ENCODE peak calls at places on chromosomes 6 and 20, in eight cellular contexts. B is prostate gland, M is testis, K is esophagus muscularis mucosa, O is heart left ventricle, X is breast epithelium, Y is GM12878, W is Peyer's patch. R is an unnamed sample.

GRCh38 chr6:47379328-47379727 is 69.6 kb upstream of the TNFRSF21 start:
- DNase-seq in Y (no peak), K (no peak), B (no peak), M (no peak), X (no peak), O (no peak), W (no peak), R (no peak)

GRCh38 chr20:46811328-46812084 is 83.1 kb upstream of the EYA2 start:
- DNase-seq in Y (no peak), O (no peak), B (no peak), W (no peak), X (no peak), M (no peak), K (no peak), R (no peak)

GRCh38 chr6:137709424-137710281 is 157.4 kb upstream of the TNFAIP3 start:
- DNase-seq in B (no peak), M (no peak), Y (no peak), X (no peak), W (no peak), K (no peak), O (no peak), R (no peak)

GRCh38 chr6:95614094-95614493 is 36.8 kb downstream of the MANEA start:
- DNase-seq in M (no peak), K (no peak), B (no peak), O (no peak), W (no peak), X (no peak), Y (no peak), R (no peak)

GRCh38 chr6:156269751-156270369 is 507.3 kb upstream of the ARID1B start:
- DNase-seq in B (no peak), W (no peak), M (no peak), X (no peak), K (no peak), Y (no peak), O (no peak), R (no peak)

GRCh38 chr20:35003211-35004031 is 47.8 kb downstream of the MYH7B start:
- DNase-seq in K (no peak), M (no peak), Y (no peak), W (no peak), B (no peak), O (peak; percentile 30), X (no peak), R (no peak)

GRCh38 chr6:80454197-80454596 is 347.7 kb downstream of the BCKDHB start:
- DNase-seq in O (no peak), Y (peak; percentile 27), X (no peak), K (no peak), M (no peak), B (no peak), W (no peak), R (no peak)

GRCh38 chr6:136784910-136785746 is 7.1 kb downstream of the MAP3K5 start:
- DNase-seq in O (peak; percentile 68), Y (no peak), W (peak; percentile 82), B (no peak), K (no peak), X (no peak), M (peak; percentile 58), R (peak; percentile 69)

GRCh38 chr20:17569616-17570346 is at the start of gene DSTN:
- DNase-seq in O (peak; percentile 96), W (peak; percentile 79), X (peak; percentile 94), K (peak; percentile 98), M (peak; percentile 94), Y (peak; percentile 38), B (peak; percentile 93), R (peak; percentile 94)

GRCh38 chr6:111367393-111368088 is 115.5 kb downstream of the REV3L start:
- DNase-seq in B (no peak), W (no peak), Y (peak; percentile 32), O (no peak), M (no peak), K (no peak), X (no peak), R (no peak)

GRCh38 chr20:64053841-64054661 is 4.6 kb upstream of the SOX18 start:
- DNase-seq in O (peak; percentile 82), B (no peak), M (no peak), K (no peak), W (no peak), X (no peak), Y (no peak), R (no peak)

GRCh38 chr6:127186889-127187288 is 68.4 kb downstream of the RSPO3 start:
- DNase-seq in W (peak; percentile 34), X (no peak), Y (no peak), O (peak; percentile 64), B (no peak), K (no peak), M (peak; percentile 71), R (peak; percentile 53)

GRCh38 chr6:225907-226306 is 66.4 kb upstream of the DUSP22 start:
- DNase-seq in W (no peak), O (no peak), B (no peak), X (peak; percentile 5), K (peak; percentile 74), M (no peak), Y (no peak), R (no peak)

DNA sequence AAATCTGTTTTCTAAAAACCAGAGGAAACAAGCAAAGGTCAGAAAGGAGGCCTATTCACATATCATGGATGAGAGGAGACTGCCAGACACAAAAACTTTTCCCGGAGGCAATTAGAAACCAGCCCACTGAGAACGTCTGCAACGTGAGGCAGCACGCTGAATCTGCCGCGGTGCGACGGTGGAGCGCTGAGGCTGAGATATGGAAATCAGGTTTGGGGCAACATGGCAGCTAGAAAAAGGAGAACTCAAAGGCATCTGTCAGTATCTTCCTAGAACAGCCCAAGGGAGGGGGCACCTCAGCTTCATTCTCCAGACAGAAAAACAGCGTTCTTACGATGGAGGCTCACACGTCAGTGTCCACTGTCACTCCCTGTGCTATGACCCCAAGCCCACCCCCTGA is 5.2 kb downstream of the PRELID3B start:
- DNase-seq in Y (no peak), M (no peak), K (peak; percentile 70), W (no peak), B (no peak), O (no peak), X (no peak), R (no peak)
- H3K36me3 ChIP-seq in Y (peaks cover 28% of the 10 kb centered on the region), M (no peaks in the 10 kb centered on the region), K (peaks cover 49% of the 10 kb centered on the region), W (no peaks in the 10 kb centered on the region), B (no peaks in the 10 kb centered on the region), O (peaks cover 47% of the 10 kb centered on the region), X (no peaks in the 10 kb centered on the region), R (no peaks in the 10 kb centered on the region)

GRCh38 chr20:57476073-57476526 is 48.8 kb downstream of the CTCFL start:
- DNase-seq in B (no peak), O (no peak), W (no peak), X (no peak), M (no peak), K (no peak), Y (peak; percentile 67), R (no peak)
- TF ChIP-seq POLR2A in B (no peak), O (no peak), W (no peak), X (no peak), M (no peak), K (no peak), Y (peak; percentile 37), R (no peak)

GRCh38 chr6:33691456-33692077 is 19.9 kb downstream of the UQCC2 start:
- DNase-seq in Y (no peak), W (no peak), K (no peak), X (no peak), M (no peak), B (no peak), O (no peak), R (no peak)
- H3K36me3 ChIP-seq in Y (peaks cover 18% of the 10 kb centered on the region), W (no peaks in the 10 kb centered on the region), K (peaks cover 95% of the 10 kb centered on the region), X (peaks cover 11% of the 10 kb centered on the region), M (no peaks in the 10 kb centered on the region), B (peaks cover 14% of the 10 kb centered on the region), O (peaks cover 72% of the 10 kb centered on the region), R (no peaks in the 10 kb centered on the region)

GRCh38 chr20:36865076-36865860 is 10.7 kb upstream of the TLDC2 start:
- DNase-seq in B (no peak), K (no peak), X (no peak), O (no peak), W (no peak), Y (no peak), M (no peak), R (no peak)

GRCh38 chr20:36861625-36861874 is 14.4 kb upstream of the TLDC2 start:
- DNase-seq in O (peak; percentile 76), M (no peak), W (no peak), X (no peak), K (no peak), B (no peak), Y (no peak), R (no peak)

GRCh38 chr20:36860811-36861624 is 14.9 kb upstream of the TLDC2 start:
- DNase-seq in W (no peak), K (no peak), X (no peak), M (no peak), B (no peak), O (no peak), Y (no peak), R (no peak)

GRCh38 chr20:36861875-36862801 is 13.8 kb upstream of the TLDC2 start:
- DNase-seq in K (peak; percentile 98), M (peak; percentile 96), B (peak; percentile 98), X (peak; percentile 95), Y (no peak), O (peak; percentile 94), W (peak; percentile 30), R (peak; percentile 80)

GRCh38 chr20:36862857-36863668 is 12.9 kb upstream of the TLDC2 start:
- DNase-seq in Y (no peak), X (no peak), O (no peak), K (no peak), B (no peak), W (no peak), M (no peak), R (no peak)
- TF ChIP-seq POLR2A in Y (peak; percentile 32), X (no peak), O (no peak), K (no peak), B (peak; percentile 30), W (no peak), M (no peak), R (no peak)

GRCh38 chr20:49945306-49945700 is 9.1 kb downstream of the RNF114 start:
- DNase-seq in B (no peak), O (no peak), M (no peak), W (no peak), X (no peak), Y (no peak), K (no peak), R (no peak)
- H3K36me3 ChIP-seq in B (peaks cover 23% of the 10 kb centered on the region), O (peaks cover 94% of the 10 kb centered on the region), M (no peaks in the 10 kb centered on the region), W (no peaks in the 10 kb centered on the region), X (no peaks in the 10 kb centered on the region), Y (peaks cover 33% of the 10 kb centered on the region), K (peaks cover 94% of the 10 kb centered on the region), R (peaks cover 71% of the 10 kb centered on the region)

DNA sequence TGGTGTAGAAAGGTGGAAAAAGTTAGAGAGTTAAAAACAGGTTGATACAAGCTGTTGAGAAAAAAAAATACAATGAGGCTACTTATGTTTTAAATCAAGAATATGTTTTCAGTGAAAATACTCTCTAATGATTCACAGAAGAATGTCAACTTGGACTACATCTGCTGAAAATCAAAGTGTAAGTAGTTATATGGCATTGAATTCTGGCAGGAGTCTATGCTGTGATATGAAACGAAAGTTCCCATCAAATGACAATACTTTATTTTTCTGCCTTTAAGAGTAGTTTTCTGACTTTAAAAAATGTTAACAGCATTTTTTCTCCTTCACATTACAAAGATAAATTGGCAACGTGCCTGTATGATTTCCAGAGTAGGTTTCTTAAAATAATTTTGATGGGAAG is 158.3 kb downstream of the EYA4 start:
- DNase-seq in Y (no peak), W (no peak), X (no peak), M (no peak), B (no peak), O (no peak), K (no peak), R (no peak)
- TF ChIP-seq POLR2A in Y (no peak), W (no peak), X (no peak), M (no peak), B (no peak), O (no peak), K (no peak), R (no peak)